ENCODE peak calls at places on chromosomes 2 and 18, in five cellular contexts. Z is A549, A is uterus, O is PC-3, D is fibroblast of lung. F is an unnamed sample.

GRCh38 chr2:156430978-156431358 is 5.2 kb upstream of the GPD2 start:
- DNase-seq in Z (peak), A (no peak), O (peak), D (peak), F (no peak)

GRCh38 chr2:55718165-55719008 is 24.7 kb upstream of the PNPT1 start:
- DNase-seq in Z (peak), A (peak), O (peak), D (peak), F (no peak)

GRCh38 chr18:36808681-36809080 is 20.1 kb downstream of the TPGS2 start:
- DNase-seq in Z (no peak), A (no peak), O (no peak), D (no peak), F (no peak)

GRCh38 chr2:189559579-189560272 is 20.9 kb downstream of the SLC40A1 start:
- DNase-seq in Z (no peak), A (no peak), O (no peak), D (peak), F (no peak)

GRCh38 chr18:51330148-51330547 is 132.7 kb upstream of the MEX3C start:
- DNase-seq in Z (no peak), A (no peak), O (peak), D (no peak), F (no peak)

GRCh38 chr2:150162241-150162942 is 325.1 kb downstream of the RND3 start:
- DNase-seq in Z (no peak), A (no peak), O (no peak), D (no peak), F (no peak)

GRCh38 chr2:181566643-181567042 is 90.3 kb downstream of the CERKL start:
- DNase-seq in Z (no peak), A (no peak), O (no peak), D (no peak), F (no peak)

GRCh38 chr2:239195318-239195871 is 205.4 kb downstream of the HDAC4 start:
- DNase-seq in Z (no peak), A (peak), O (no peak), D (no peak), F (peak)

GRCh38 chr2:237859082-237859433 is 365 bp upstream of the RAMP1 start:
- DNase-seq in Z (no peak), A (no peak), O (peak), D (no peak), F (no peak)

GRCh38 chr2:179596018-179596417 is 265.4 kb downstream of the ZNF385B start:
- DNase-seq in Z (no peak), A (no peak), O (peak), D (peak), F (no peak)

GRCh38 chr2:135245055-135245454 is 193.0 kb downstream of the RAB3GAP1 start:
- DNase-seq in Z (no peak), A (no peak), O (peak), D (peak), F (no peak)

GRCh38 chr2:180662555-180662954 is 317.9 kb upstream of the UBE2E3 start:
- DNase-seq in Z (no peak), A (no peak), O (peak), D (no peak), F (no peak)

GRCh38 chr2:224997802-224998201 is 44.5 kb downstream of the DOCK10 start:
- DNase-seq in Z (no peak), A (no peak), O (no peak), D (peak), F (no peak)

GRCh38 chr2:7053650-7054262 is 136.5 kb downstream of the RNF144A start:
- DNase-seq in Z (no peak), A (no peak), O (no peak), D (no peak), F (peak)

GRCh38 chr2:101893676-101894381 is 97.9 kb upstream of the IL1R2 start:
- DNase-seq in Z (no peak), A (no peak), O (no peak), D (peak), F (no peak)

DNA sequence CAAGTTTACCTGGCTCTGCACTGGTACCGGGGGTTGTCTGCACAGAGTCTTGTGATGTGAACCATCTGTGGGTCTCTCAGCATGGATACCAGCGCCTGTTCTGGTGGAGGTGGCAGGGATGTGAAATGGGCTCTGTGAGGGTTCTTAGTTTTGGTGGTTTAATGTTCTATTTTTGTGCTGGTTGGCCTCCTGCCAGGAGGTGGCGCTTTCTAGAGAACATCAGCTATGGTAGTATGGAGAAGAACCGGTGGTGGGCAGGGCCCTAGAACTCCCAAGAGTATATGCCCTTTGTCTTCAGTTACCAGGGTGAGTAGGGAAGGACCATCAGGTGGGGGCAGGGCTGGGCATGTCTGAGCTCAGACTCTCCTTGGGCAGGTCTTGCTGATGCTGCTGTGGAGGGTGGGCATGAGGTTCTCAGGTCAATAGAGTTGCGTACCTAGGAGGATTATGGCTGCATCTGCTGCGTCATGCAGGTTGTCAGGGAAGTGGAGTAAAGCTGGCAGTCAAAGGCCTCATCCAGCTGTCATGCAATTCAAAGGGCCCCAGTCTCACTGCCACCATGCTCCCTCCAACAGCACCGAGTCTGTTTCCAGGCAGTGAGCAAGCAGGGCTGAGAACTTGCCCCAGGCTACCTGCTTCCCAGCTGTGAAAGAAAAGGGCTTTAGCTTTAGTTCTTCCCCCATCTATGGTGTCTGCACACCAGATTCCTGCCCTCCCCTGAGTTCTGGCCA is 278.0 kb downstream of the METTL4 start:
- DNase-seq in Z (no peak), A (peak), O (no peak), D (no peak), F (no peak)
- TF ChIP-seq CTCF in Z (no peak), A (no peak), O (no peak), D (no peak), F (no peak)

DNA sequence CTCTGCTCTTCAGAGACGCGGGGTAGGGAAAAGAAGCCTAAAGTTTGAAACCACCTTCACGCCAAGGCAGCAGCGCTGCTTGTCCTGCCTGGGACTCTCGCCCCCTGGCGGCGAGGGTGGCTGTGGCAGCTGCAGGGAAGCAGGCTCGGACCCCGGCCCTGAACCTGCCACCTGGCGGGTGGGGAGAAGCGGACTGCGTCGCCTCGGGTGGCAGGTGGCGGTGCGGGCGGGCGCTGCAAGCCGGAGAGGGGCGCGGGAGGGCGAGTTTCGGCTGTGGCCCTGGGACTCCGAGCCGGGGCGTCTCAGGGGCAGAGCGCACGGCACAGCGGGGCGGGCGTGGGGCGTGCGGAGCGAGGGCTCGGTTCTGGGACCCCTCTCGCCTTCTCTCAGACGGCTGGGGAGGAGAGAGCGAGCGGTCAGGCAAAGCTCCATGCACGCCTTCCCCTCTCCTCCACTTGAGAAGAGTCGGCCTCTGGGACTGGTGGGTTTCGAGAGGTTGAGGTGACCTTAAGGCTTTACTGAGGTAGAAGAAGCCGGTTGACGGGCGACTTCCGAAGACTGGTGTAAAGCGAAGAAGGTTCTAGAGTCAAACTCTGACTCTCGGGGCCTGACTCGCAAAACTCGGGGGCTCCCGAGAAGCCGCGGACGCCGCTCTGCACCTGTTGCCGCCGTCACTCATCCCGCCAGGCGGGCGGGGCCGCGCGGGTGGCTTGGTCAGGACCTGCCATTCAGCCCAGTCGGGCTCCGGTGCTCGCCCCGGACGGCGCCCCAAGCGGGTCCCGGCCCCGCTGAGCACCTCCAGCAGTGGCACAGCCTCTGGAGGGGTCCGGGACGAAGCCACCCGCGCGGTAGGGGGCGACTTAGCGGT is 1.1 kb upstream of the BOLL start:
- DNase-seq in Z (peak), A (no peak), O (no peak), D (no peak), F (no peak)
- H3K4me3 ChIP-seq in Z (peak), A (peak), O (no peak), D (peak), F (peak)

GRCh38 chr2:47898089-47898731 is 8.1 kb downstream of the FBXO11 start:
- DNase-seq in Z (no peak), A (no peak), O (no peak), D (no peak), F (no peak)

GRCh38 chr2:47893771-47894170 is 12.5 kb downstream of the FBXO11 start:
- DNase-seq in Z (no peak), A (no peak), O (no peak), D (no peak), F (no peak)

GRCh38 chr2:47897191-47897955 is 8.9 kb downstream of the FBXO11 start:
- DNase-seq in Z (no peak), A (no peak), O (no peak), D (no peak), F (no peak)

GRCh38 chr2:47899915-47900314 is 6.4 kb downstream of the FBXO11 start:
- DNase-seq in Z (no peak), A (no peak), O (no peak), D (no peak), F (no peak)

DNA sequence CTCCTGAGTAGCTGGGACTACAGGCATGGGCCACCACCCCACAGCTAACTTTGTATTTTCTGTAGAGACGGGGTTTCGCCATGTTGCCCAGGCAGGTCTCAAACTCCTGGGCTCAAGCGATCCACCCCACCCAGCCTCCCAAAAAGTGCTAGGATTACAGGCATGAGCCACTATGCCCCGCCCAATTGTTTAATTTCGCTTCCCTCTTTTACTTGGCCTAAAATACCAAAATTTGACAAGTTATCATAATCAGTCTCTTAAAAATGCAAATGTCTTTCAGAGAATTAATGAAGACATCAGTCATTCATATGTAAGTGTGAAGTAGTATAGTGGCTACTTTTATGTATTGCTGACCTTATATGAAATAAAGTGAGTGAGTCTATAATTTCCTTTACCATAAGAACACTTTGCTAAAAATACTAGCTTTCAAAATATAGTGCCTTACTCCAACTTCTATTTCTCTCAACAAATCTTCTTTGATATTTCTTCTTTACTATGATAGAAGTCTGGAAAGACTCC is 9.8 kb downstream of the FBXO11 start:
- DNase-seq in Z (no peak), A (no peak), O (no peak), D (no peak), F (no peak)
- H3K27ac ChIP-seq in Z (no peak), A (no peak), O (no peak), D (no peak), F (no peak)

GRCh38 chr18:8609711-8610441 is 639 bp downstream of the RAB12 start:
- DNase-seq in Z (no peak), A (peak), O (no peak), D (no peak), F (no peak)

GRCh38 chr18:8608795-8609673 is at the start of gene RAB12:
- DNase-seq in Z (peak), A (peak), O (peak), D (peak), F (peak)

GRCh38 chr18:8605974-8606373 is 3.3 kb upstream of the RAB12 start:
- DNase-seq in Z (no peak), A (no peak), O (no peak), D (no peak), F (no peak)

GRCh38 chr18:8610442-8610801 is 1.2 kb downstream of the RAB12 start:
- DNase-seq in Z (no peak), A (no peak), O (peak), D (peak), F (no peak)

DNA sequence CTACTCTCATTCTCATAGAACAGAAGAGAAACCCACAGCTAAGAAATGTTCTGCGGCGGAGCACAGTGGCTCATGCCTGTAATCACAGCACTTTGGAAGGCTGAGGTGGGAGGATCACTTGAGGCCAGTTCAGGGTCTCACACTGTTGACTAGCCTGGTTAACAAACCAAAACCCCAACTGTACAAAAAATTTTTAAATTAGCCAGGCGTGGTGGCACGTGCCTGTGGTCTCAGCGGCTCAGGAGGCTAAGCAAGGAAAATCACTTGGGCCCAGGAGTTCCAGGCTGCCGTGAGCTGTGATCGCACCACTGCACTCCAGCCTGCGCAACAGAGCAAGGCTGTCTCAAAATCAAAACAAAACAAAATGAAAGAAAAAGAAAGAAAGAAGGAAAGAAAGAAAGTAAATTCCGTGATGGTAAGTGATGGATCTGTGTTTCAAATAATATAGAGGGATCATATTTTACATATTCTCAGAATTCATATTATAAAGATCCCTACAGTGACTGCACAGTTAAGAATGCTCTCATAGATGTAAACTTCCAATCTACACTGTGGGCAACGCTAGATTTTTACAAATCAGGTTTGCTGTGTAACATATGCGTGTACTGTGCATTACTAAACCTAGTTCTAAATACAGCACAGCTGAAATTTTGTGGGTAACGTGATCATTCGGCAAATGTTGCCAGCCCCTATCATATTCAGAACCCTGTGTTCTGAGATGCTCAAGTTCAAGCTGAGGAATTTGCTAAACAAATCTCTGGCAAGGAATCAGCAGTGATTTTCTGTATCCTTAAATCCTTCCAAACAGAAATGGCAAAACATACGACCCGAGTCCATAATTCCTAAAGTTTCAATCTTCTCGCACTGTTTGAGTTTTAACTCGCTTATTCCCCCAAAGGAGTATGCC is 1.2 kb upstream of the RAB12 start:
- DNase-seq in Z (no peak), A (peak), O (no peak), D (peak), F (no peak)
- TF ChIP-seq CTCF in Z (no peak), A (no peak), O (no peak), D (no peak), F (no peak)